ENCODE peak calls at places on chromosome 1, in four cellular contexts. S is neuronal stem cell, K is mesendoderm, C is H9. J is an unnamed sample.

GRCh38 chr1:90781429-90782020 is 64.4 kb upstream of the BARHL2 start:
- DNase-seq in S (no peak), K (no peak), C (no peak), J (no peak)

GRCh38 chr1:27568247-27569087 is 35.5 kb downstream of the AHDC1 start:
- DNase-seq in C (peak; percentile 97), S (peak; percentile 91), K (peak; percentile 97), J (peak; percentile 91)

GRCh38 chr1:231318015-231318355 is 19.7 kb downstream of the EXOC8 start:
- DNase-seq in C (peak; percentile 17), S (no peak), K (no peak), J (no peak)

GRCh38 chr1:233490488-233490887 is 123.4 kb upstream of the KCNK1 start:
- DNase-seq in S (no peak), C (no peak), K (no peak), J (no peak)

GRCh38 chr1:21933397-21934248 is 3.5 kb downstream of the HSPG2 start:
- DNase-seq in S (no peak), K (peak; percentile 81), C (peak; percentile 82), J (no peak)

GRCh38 chr1:108962681-108963051 is 618 bp downstream of the CLCC1 start:
- DNase-seq in K (no peak), S (no peak), C (peak; percentile 46), J (no peak)

GRCh38 chr1:28917757-28918118 is 3.4 kb downstream of the EPB41 start:
- DNase-seq in S (no peak), C (no peak), K (no peak), J (no peak)

GRCh38 chr1:8956461-8957349 is 11.0 kb downstream of the CA6 start:
- DNase-seq in K (no peak), C (no peak), S (no peak), J (no peak)

GRCh38 chr1:32372149-32372756 is 9.9 kb downstream of the TSSK3 start:
- DNase-seq in K (no peak), S (no peak), C (no peak), J (peak; percentile 28)

GRCh38 chr1:20555025-20555757 is 2.8 kb downstream of the FAM43B start:
- DNase-seq in K (no peak), S (no peak), C (no peak), J (no peak)

GRCh38 chr1:185477638-185478216 is 160.7 kb upstream of the IVNS1ABP start:
- DNase-seq in K (no peak), C (no peak), S (no peak), J (no peak)

GRCh38 chr1:203135636-203136305 is 8.2 kb downstream of the ADORA1 start:
- DNase-seq in C (no peak), S (no peak), K (peak; percentile 44), J (no peak)

GRCh38 chr1:151615711-151616504 is 4.1 kb downstream of the SNX27 start:
- DNase-seq in K (no peak), C (no peak), S (no peak), J (no peak)

GRCh38 chr1:42479621-42480020 is 16.5 kb downstream of the CCDC30 start:
- DNase-seq in C (peak; percentile 45), S (no peak), K (peak; percentile 76), J (peak; percentile 63)

GRCh38 chr1:12472798-12473551 is 145.0 kb downstream of the DHRS3 start:
- DNase-seq in S (no peak), K (no peak), C (no peak), J (no peak)

GRCh38 chr1:209456878-209457277 is 126.6 kb upstream of the CAMK1G start:
- DNase-seq in C (no peak), K (peak; percentile 38), S (no peak), J (peak; percentile 57)

GRCh38 chr1:6638226-6638625 is 13.6 kb downstream of the THAP3 start:
- DNase-seq in C (no peak), K (no peak), S (no peak), J (no peak)

GRCh38 chr1:11198851-11199628 is 9.9 kb downstream of the ANGPTL7 start:
- DNase-seq in K (peak; percentile 64), S (no peak), C (no peak), J (no peak)

GRCh38 chr1:30572192-30572591 is 151.2 kb downstream of the MATN1 start:
- DNase-seq in S (no peak), C (no peak), K (no peak), J (no peak)

GRCh38 chr1:56798053-56798471 is 21.1 kb downstream of the FYB2 start:
- DNase-seq in K (peak; percentile 83), S (no peak), C (no peak), J (peak; percentile 74)

GRCh38 chr1:157496121-157496526 is 56.2 kb downstream of the FCRL5 start:
- DNase-seq in C (no peak), S (peak; percentile 54), K (peak; percentile 78), J (peak; percentile 56)

GRCh38 chr1:178954937-178955336 is 70.8 kb upstream of the FAM20B start:
- DNase-seq in S (no peak), K (no peak), C (no peak), J (no peak)

GRCh38 chr1:7628273-7628672 is 142.8 kb upstream of the VAMP3 start:
- DNase-seq in K (no peak), S (no peak), C (no peak), J (no peak)

GRCh38 chr1:20107351-20107750 is 12.0 kb downstream of the PLA2G2D start:
- DNase-seq in C (no peak), K (no peak), S (no peak), J (no peak)

GRCh38 chr1:187987236-187987776 is 1158.6 kb downstream of the PLA2G4A start:
- DNase-seq in C (no peak), S (no peak), K (no peak), J (no peak)

GRCh38 chr1:213761845-213762407 is 225.8 kb upstream of the PROX1 start:
- DNase-seq in C (peak; percentile 52), S (no peak), K (peak; percentile 66), J (no peak)

DNA sequence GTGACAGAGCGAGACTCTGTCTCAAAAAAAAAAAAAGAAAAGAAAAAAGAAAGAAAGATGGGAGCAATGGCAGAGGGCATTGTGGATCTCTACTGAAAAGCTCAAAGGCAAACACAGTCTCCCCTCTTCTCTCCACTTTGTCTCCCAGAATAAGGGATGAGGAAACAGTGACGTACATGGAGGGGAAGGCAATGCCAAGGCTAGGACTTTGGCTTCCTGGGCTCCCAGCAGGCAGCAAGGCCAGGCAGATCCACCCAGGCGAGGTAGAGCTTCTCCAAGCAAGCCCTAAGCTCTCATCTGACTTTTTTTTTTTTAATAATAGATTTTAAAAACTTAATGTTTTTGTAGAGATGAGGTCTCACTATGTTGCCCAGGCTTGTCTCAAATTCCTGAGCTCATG is 4.6 kb downstream of the ARHGEF2 start:
- DNase-seq in K (no peak), S (no peak), C (no peak), J (no peak)
- H2AK5ac ChIP-seq in K (no peak overlapping the region), S (no peak overlapping the region), C (no peak overlapping the region), J (no peak overlapping the region)

GRCh38 chr1:218345673-218346390 is 696 bp downstream of the TGFB2 start:
- DNase-seq in S (no peak), K (peak; percentile 78), C (peak; percentile 65), J (peak; percentile 81)
- H2BK15ac ChIP-seq in S (peak overlapping the region; percentile 87), K (no peak overlapping the region), C (no peak overlapping the region), J (peak overlapping the region; percentile 79)

DNA sequence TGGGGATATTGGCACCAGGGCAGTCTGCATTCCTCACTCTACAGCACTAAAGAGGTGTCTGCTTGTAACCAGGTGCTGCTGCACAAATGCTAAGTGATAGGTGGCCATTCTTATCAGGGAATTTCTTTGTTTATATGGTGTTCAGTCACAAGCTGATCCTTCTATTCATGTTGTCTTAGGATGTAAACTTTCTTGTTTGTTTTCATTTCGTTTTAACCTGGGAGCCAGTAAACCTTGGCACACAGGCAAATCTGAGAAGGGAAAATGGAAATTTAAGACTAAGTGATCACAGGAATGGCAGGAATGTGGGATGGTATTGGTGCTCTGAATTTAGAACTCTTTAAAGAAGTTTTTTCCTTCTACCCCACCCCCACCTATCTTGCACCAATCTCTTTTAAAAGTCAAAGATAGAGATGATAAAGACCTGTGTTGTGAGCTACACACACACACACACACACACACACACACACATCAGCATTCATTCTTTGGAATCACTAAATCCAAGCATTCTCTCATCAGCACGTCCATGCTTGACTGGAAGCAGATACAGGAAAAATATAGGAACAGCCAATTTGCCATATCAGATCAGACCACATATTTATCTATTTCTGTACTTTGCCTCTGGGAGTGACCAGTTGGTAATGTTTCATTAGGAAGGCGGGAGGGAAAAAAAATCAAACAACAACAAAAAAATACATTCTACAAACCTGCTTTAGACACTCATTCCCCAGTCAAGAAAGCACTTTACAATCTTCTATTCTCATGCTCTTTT is 451.4 kb upstream of the ADGRL2 start:
- DNase-seq in S (peak; percentile 8), C (peak; percentile 42), K (peak; percentile 83), J (no peak)
- H2AK5ac ChIP-seq in S (no peak overlapping the region), C (no peak overlapping the region), K (no peak overlapping the region), J (no peak overlapping the region)

GRCh38 chr1:155005076-155005971 is 2.7 kb downstream of the ZBTB7B start:
- DNase-seq in K (no peak), C (no peak), S (no peak), J (no peak)
- H2BK15ac ChIP-seq in K (no peak overlapping the region), C (no peak overlapping the region), S (peak overlapping the region; percentile 92), J (no peak overlapping the region)